ENCODE peak calls at places on chromosomes 2 and 18, in nine cellular contexts. K is substantia nigra, D is mesothelial cell of epicardium, V is occipital lobe, F is IMR-90, Y is amniotic stem cell, U is AG04449, R is progenitor cell of endocrine pancreas, Z is hippocampal formation. P is an unnamed sample.

GRCh38 chr2:37877457-37878315 is 47.4 kb upstream of the RMDN2 start:
- DNase-seq in U (no peak), D (no peak), V (no peak), Y (peak), F (peak), Z (no peak), R (no peak), K (no peak), P (peak)

GRCh38 chr2:69893684-69894481 is at the start of gene SNRNP27:
- DNase-seq in K (peak), Z (peak), F (peak), U (no peak), Y (peak), V (peak), R (peak), D (peak), P (peak)

GRCh38 chr2:63048367-63049171 is 2.1 kb upstream of the OTX1 start:
- DNase-seq in K (no peak), F (no peak), R (no peak), Y (no peak), Z (no peak), U (no peak), V (no peak), D (no peak), P (no peak)

GRCh38 chr2:147331790-147332419 is 512.9 kb upstream of the ACVR2A start:
- DNase-seq in U (no peak), V (no peak), D (no peak), Z (no peak), F (no peak), R (no peak), Y (no peak), K (no peak), P (no peak)

GRCh38 chr2:151851761-151852160 is 23.5 kb upstream of the ARL5A start:
- DNase-seq in U (no peak), Y (no peak), D (no peak), R (no peak), Z (no peak), K (no peak), V (no peak), F (no peak), P (peak)

GRCh38 chr18:9719421-9719981 is 11.4 kb downstream of the RAB31 start:
- DNase-seq in F (peak), U (no peak), R (no peak), V (no peak), K (no peak), Z (no peak), Y (peak), D (no peak), P (peak)

GRCh38 chr2:3179626-3180025 is 198.0 kb downstream of the EIPR1 start:
- DNase-seq in K (no peak), Y (no peak), F (no peak), R (no peak), V (no peak), U (no peak), Z (no peak), D (no peak), P (no peak)

GRCh38 chr2:241945311-241945710 is 75.8 kb downstream of the RTP5 start:
- DNase-seq in Z (no peak), R (no peak), Y (no peak), F (no peak), K (no peak), U (no peak), D (no peak), V (no peak), P (no peak)

GRCh38 chr2:138176862-138177439 is 212.7 kb downstream of the HNMT start:
- DNase-seq in U (no peak), Y (no peak), Z (no peak), V (no peak), D (no peak), F (no peak), K (no peak), R (no peak), P (no peak)

GRCh38 chr2:156748238-156748637 is 312.1 kb downstream of the GPD2 start:
- DNase-seq in F (no peak), Y (no peak), K (no peak), V (no peak), R (no peak), Z (no peak), U (no peak), D (no peak), P (no peak)

P was measured in EH.